ENCODE peak calls at places on chromosomes 4 and X, in six cellular contexts. One of them, this sample, is unnamed.

GRCh38 chrX:45709381-45709780 is 508.7 kb upstream of the DIPK2B start:
- DNase-seq in GM13977: no peak
- DNase-seq in hypothalamus: no peak
- DNase-seq in Jurkat, Clone E6-1: no peak
- DNase-seq in lower leg skin: no peak
- DNase-seq in substantia nigra: no peak
- DNase-seq in this sample: no peak

GRCh38 chr4:150569384-150569987 is 12.5 kb upstream of the MAB21L2 start:
- DNase-seq in hypothalamus: no peak
- DNase-seq in substantia nigra: no peak
- DNase-seq in Jurkat, Clone E6-1: no peak
- DNase-seq in lower leg skin: no peak
- DNase-seq in GM13977: no peak
- DNase-seq in this sample: no peak

GRCh38 chr4:25879587-25879986 is 16.8 kb upstream of the SEL1L3 start:
- DNase-seq in substantia nigra: no peak
- DNase-seq in lower leg skin: no peak
- DNase-seq in hypothalamus: no peak
- DNase-seq in Jurkat, Clone E6-1: no peak
- DNase-seq in GM13977: no peak
- DNase-seq in this sample: no peak

GRCh38 chr4:108425988-108426387 is 194.4 kb upstream of the RPL34 start:
- DNase-seq in hypothalamus: no peak
- DNase-seq in substantia nigra: no peak
- DNase-seq in GM13977: no peak
- DNase-seq in Jurkat, Clone E6-1: no peak
- DNase-seq in lower leg skin: no peak
- DNase-seq in this sample: no peak

GRCh38 chrX:30493348-30493747 is 84.2 kb downstream of the TASL start:
- DNase-seq in GM13977: no peak
- DNase-seq in Jurkat, Clone E6-1: no peak
- DNase-seq in substantia nigra: no peak
- DNase-seq in lower leg skin: no peak
- DNase-seq in hypothalamus: no peak
- DNase-seq in this sample: no peak

GRCh38 chr4:153731239-153731638 is 28.6 kb downstream of the RNF175 start:
- DNase-seq in lower leg skin: no peak
- DNase-seq in hypothalamus: no peak
- DNase-seq in GM13977: no peak
- DNase-seq in Jurkat, Clone E6-1: no peak
- DNase-seq in substantia nigra: no peak
- DNase-seq in this sample: no peak

GRCh38 chr4:119204898-119205297 is 7.6 kb upstream of the USP53 start:
- DNase-seq in lower leg skin: no peak
- DNase-seq in substantia nigra: no peak
- DNase-seq in hypothalamus: no peak
- DNase-seq in Jurkat, Clone E6-1: no peak
- DNase-seq in GM13977: no peak
- DNase-seq in this sample: no peak

GRCh38 chr4:165684177-165684870 is 188.7 kb upstream of the TLL1 start:
- DNase-seq in hypothalamus: no peak
- DNase-seq in GM13977: no peak
- DNase-seq in lower leg skin: no peak
- DNase-seq in substantia nigra: no peak
- DNase-seq in Jurkat, Clone E6-1: no peak
- DNase-seq in this sample: no peak

GRCh38 chr4:41213563-41214157 is 682 bp downstream of the APBB2 start:
- DNase-seq in GM13977: peak; percentile 33
- DNase-seq in hypothalamus: no peak
- DNase-seq in lower leg skin: no peak
- DNase-seq in Jurkat, Clone E6-1: no peak
- DNase-seq in substantia nigra: no peak
- DNase-seq in this sample: no peak

GRCh38 chrX:151754042-151754419 is 19.5 kb downstream of the CNGA2 start:
- DNase-seq in substantia nigra: no peak
- DNase-seq in Jurkat, Clone E6-1: no peak
- DNase-seq in GM13977: no peak
- DNase-seq in lower leg skin: peak; percentile 15
- DNase-seq in hypothalamus: no peak
- DNase-seq in this sample: peak; percentile 46

GRCh38 chrX:21883258-21883657 is 27.5 kb downstream of the YY2 start:
- DNase-seq in hypothalamus: peak; percentile 0
- DNase-seq in GM13977: no peak
- DNase-seq in Jurkat, Clone E6-1: no peak
- DNase-seq in lower leg skin: peak; percentile 28
- DNase-seq in substantia nigra: peak; percentile 1
- DNase-seq in this sample: peak; percentile 34

GRCh38 chr4:128512767-128513322 is 225.2 kb upstream of the PGRMC2 start:
- DNase-seq in Jurkat, Clone E6-1: no peak
- DNase-seq in hypothalamus: no peak
- DNase-seq in lower leg skin: no peak
- DNase-seq in substantia nigra: no peak
- DNase-seq in GM13977: no peak
- DNase-seq in this sample: no peak

GRCh38 chrX:53433651-53434639 is at the start of gene HSD17B10:
- DNase-seq in GM13977: peak; percentile 84
- DNase-seq in hypothalamus: peak; percentile 83
- DNase-seq in substantia nigra: peak; percentile 73
- DNase-seq in Jurkat, Clone E6-1: peak; percentile 62
- DNase-seq in lower leg skin: peak; percentile 81
- DNase-seq in this sample: peak; percentile 88

GRCh38 chrX:68685722-68686683 is 38.5 kb downstream of the STARD8 start:
- DNase-seq in substantia nigra: no peak
- DNase-seq in GM13977: peak; percentile 61
- DNase-seq in lower leg skin: no peak
- DNase-seq in Jurkat, Clone E6-1: no peak
- DNase-seq in hypothalamus: no peak
- DNase-seq in this sample: no peak

GRCh38 chr4:155066871-155067270 is 141.6 kb upstream of the NPY2R start:
- DNase-seq in hypothalamus: no peak
- DNase-seq in GM13977: no peak
- DNase-seq in lower leg skin: no peak
- DNase-seq in Jurkat, Clone E6-1: no peak
- DNase-seq in substantia nigra: no peak
- DNase-seq in this sample: no peak

GRCh38 chrX:1500701-1501624 is 36.0 kb downstream of the P2RY8 start:
- DNase-seq in hypothalamus: no peak
- DNase-seq in substantia nigra: no peak
- DNase-seq in GM13977: peak; percentile 75
- DNase-seq in Jurkat, Clone E6-1: peak; percentile 60
- DNase-seq in lower leg skin: no peak
- DNase-seq in this sample: no peak

GRCh38 chr4:151114986-151115385 is 15.6 kb downstream of the RPS3A start:
- DNase-seq in substantia nigra: no peak
- DNase-seq in lower leg skin: no peak
- DNase-seq in GM13977: no peak
- DNase-seq in hypothalamus: no peak
- DNase-seq in Jurkat, Clone E6-1: no peak
- DNase-seq in this sample: no peak

GRCh38 chr4:146945556-146946374 is at the start of gene TTC29:
- DNase-seq in lower leg skin: peak; percentile 85
- DNase-seq in hypothalamus: peak; percentile 92
- DNase-seq in substantia nigra: peak; percentile 86
- DNase-seq in GM13977: peak; percentile 84
- DNase-seq in Jurkat, Clone E6-1: peak; percentile 39
- DNase-seq in this sample: peak; percentile 90

GRCh38 chrX:19865567-19866363 is 21.6 kb downstream of the SH3KBP1 start:
- DNase-seq in GM13977: no peak
- DNase-seq in lower leg skin: peak; percentile 17
- DNase-seq in Jurkat, Clone E6-1: peak; percentile 69
- DNase-seq in substantia nigra: no peak
- DNase-seq in hypothalamus: no peak
- DNase-seq in this sample: no peak

GRCh38 chr4:55458164-55458563 is 62.4 kb downstream of the TMEM165 start:
- DNase-seq in substantia nigra: no peak
- DNase-seq in hypothalamus: no peak
- DNase-seq in lower leg skin: no peak
- DNase-seq in GM13977: no peak
- DNase-seq in Jurkat, Clone E6-1: no peak
- DNase-seq in this sample: no peak

GRCh38 chr4:115424852-115425251 is 311.4 kb upstream of the NDST4 start:
- DNase-seq in Jurkat, Clone E6-1: no peak
- DNase-seq in hypothalamus: no peak
- DNase-seq in GM13977: no peak
- DNase-seq in substantia nigra: no peak
- DNase-seq in lower leg skin: no peak
- DNase-seq in this sample: no peak

GRCh38 chrX:137194164-137194563 is 160.4 kb upstream of the GPR101 start:
- DNase-seq in lower leg skin: no peak
- DNase-seq in Jurkat, Clone E6-1: peak; percentile 51
- DNase-seq in substantia nigra: no peak
- DNase-seq in GM13977: peak; percentile 10
- DNase-seq in hypothalamus: peak; percentile 0
- DNase-seq in this sample: no peak

GRCh38 chr4:73704314-73705055 is 35.9 kb upstream of the CXCL8 start:
- DNase-seq in GM13977: no peak
- DNase-seq in substantia nigra: no peak
- DNase-seq in hypothalamus: no peak
- DNase-seq in Jurkat, Clone E6-1: no peak
- DNase-seq in lower leg skin: peak; percentile 90
- DNase-seq in this sample: peak; percentile 80

GRCh38 chr4:102869569-102870227 is 906 bp downstream of the CISD2 start:
- DNase-seq in GM13977: no peak
- DNase-seq in substantia nigra: no peak
- DNase-seq in Jurkat, Clone E6-1: no peak
- DNase-seq in lower leg skin: no peak
- DNase-seq in hypothalamus: no peak
- DNase-seq in this sample: no peak

GRCh38 chr4:61385302-61385701 is 185.2 kb downstream of the ADGRL3 start:
- DNase-seq in Jurkat, Clone E6-1: no peak
- DNase-seq in hypothalamus: no peak
- DNase-seq in lower leg skin: no peak
- DNase-seq in GM13977: no peak
- DNase-seq in substantia nigra: no peak
- DNase-seq in this sample: no peak

GRCh38 chr4:8854866-8855265 is 16.8 kb downstream of the HMX1 start:
- DNase-seq in lower leg skin: no peak
- DNase-seq in substantia nigra: no peak
- DNase-seq in Jurkat, Clone E6-1: no peak
- DNase-seq in hypothalamus: no peak
- DNase-seq in GM13977: no peak
- DNase-seq in this sample: no peak

GRCh38 chrX:17596546-17597205 is 140.6 kb upstream of the SCML1 start:
- DNase-seq in Jurkat, Clone E6-1: no peak
- DNase-seq in hypothalamus: no peak
- DNase-seq in GM13977: no peak
- DNase-seq in substantia nigra: no peak
- DNase-seq in lower leg skin: no peak
- DNase-seq in this sample: no peak

GRCh38 chr4:41369680-41370079 is 113.0 kb downstream of the UCHL1 start:
- DNase-seq in lower leg skin: no peak
- DNase-seq in substantia nigra: no peak
- DNase-seq in hypothalamus: peak; percentile 64
- DNase-seq in GM13977: no peak
- DNase-seq in Jurkat, Clone E6-1: peak; percentile 2
- DNase-seq in this sample: peak; percentile 26

GRCh38 chr4:4735136-4735754 is 124.2 kb upstream of the MSX1 start:
- DNase-seq in hypothalamus: no peak
- DNase-seq in lower leg skin: no peak
- DNase-seq in GM13977: no peak
- DNase-seq in Jurkat, Clone E6-1: no peak
- DNase-seq in substantia nigra: no peak
- DNase-seq in this sample: no peak

GRCh38 chr4:86704601-86705000 is 110.5 kb downstream of the PTPN13 start:
- DNase-seq in Jurkat, Clone E6-1: no peak
- DNase-seq in hypothalamus: no peak
- DNase-seq in substantia nigra: no peak
- DNase-seq in GM13977: no peak
- DNase-seq in lower leg skin: no peak
- DNase-seq in this sample: no peak